ENCODE peak calls at places on chromosomes 11 and 22, in four cellular contexts. S, R, W and I are unnamed samples.

GRCh38 chr11:105553015-105553414 is 56.9 kb upstream of the GRIA4 start:
- DNase-seq in S (no peak), R (no peak), W (no peak), I (no peak)

GRCh38 chr22:29738118-29738815 is 18.5 kb downstream of the CABP7 start:
- DNase-seq in S (no peak), R (no peak), W (no peak), I (no peak)

GRCh38 chr11:126355324-126355925 is at the start of gene ST3GAL4:
- DNase-seq in S (peak), R (peak), W (peak), I (peak)

GRCh38 chr11:102493524-102493923 is 37.0 kb downstream of the MMP7 start:
- DNase-seq in S (no peak), R (no peak), W (no peak), I (no peak)

GRCh38 chr11:58046231-58046630 is 15.5 kb downstream of the OR6Q1 start:
- DNase-seq in S (no peak), R (no peak), W (no peak), I (no peak)

GRCh38 chr11:84106560-84106959 is 820.4 kb upstream of the CCDC90B start:
- DNase-seq in S (no peak), R (no peak), W (no peak), I (no peak)

GRCh38 chr11:57287884-57288283 is 36.9 kb downstream of the TNKS1BP1 start:
- DNase-seq in S (no peak), R (no peak), W (no peak), I (no peak)

GRCh38 chr11:115439385-115439784 is 64.8 kb downstream of the CADM1 start:
- DNase-seq in S (no peak), R (no peak), W (no peak), I (peak)

GRCh38 chr11:31325162-31325561 is 44.4 kb downstream of the DCDC1 start:
- DNase-seq in S (no peak), R (no peak), W (no peak), I (no peak)

GRCh38 chr11:67656278-67656922 is 5.9 kb upstream of the ACY3 start:
- DNase-seq in S (no peak), R (no peak), W (no peak), I (no peak)

GRCh38 chr11:74311352-74311926 is at the start of gene P4HA3:
- DNase-seq in S (peak), R (no peak), W (peak), I (peak)